ENCODE peak calls at places on chromosomes 1 and 21, in ten cellular contexts. B, M, S, Z, W, L, H, V, K and R are unnamed samples.

GRCh38 chr1:232486454-232487202 is 143.3 kb downstream of the SIPA1L2 start:
- DNase-seq in W (no peak), K (no peak), Z (no peak), B (no peak), V (no peak), H (no peak), S (no peak), M (no peak), L (no peak), R (no peak)

GRCh38 chr1:23400324-23401110 is 24.0 kb downstream of the TCEA3 start:
- DNase-seq in H (no peak), K (peak; percentile 55), V (no peak), S (no peak), Z (no peak), L (no peak), B (no peak), W (no peak), M (peak; percentile 81), R (no peak)

GRCh38 chr1:151058682-151059341 is 610 bp downstream of the CDC42SE1 start:
- DNase-seq in W (peak; percentile 91), Z (peak; percentile 40), M (no peak), H (peak; percentile 88), S (no peak), L (peak; percentile 87), B (peak; percentile 53), V (no peak), K (peak; percentile 45), R (no peak)

GRCh38 chr1:98113811-98114210 is 193.0 kb upstream of the DPYD start:
- DNase-seq in W (no peak), B (no peak), V (no peak), S (no peak), K (no peak), M (no peak), L (no peak), Z (no peak), H (no peak), R (no peak)

GRCh38 chr1:98737835-98738234 is 76.3 kb downstream of the SNX7 start:
- DNase-seq in L (no peak), W (no peak), H (no peak), K (no peak), B (no peak), Z (no peak), S (no peak), M (no peak), V (no peak), R (no peak)

GRCh38 chr1:234605983-234606730 is 3.8 kb downstream of the IRF2BP2 start:
- DNase-seq in H (peak; percentile 33), B (no peak), M (peak; percentile 59), W (peak; percentile 58), S (no peak), K (no peak), V (no peak), L (peak; percentile 66), Z (no peak), R (no peak)

GRCh38 chr21:30479259-30479658 is 908 bp downstream of the KRTAP19-1 start:
- DNase-seq in K (no peak), B (no peak), H (no peak), S (no peak), Z (no peak), L (no peak), W (no peak), M (no peak), V (no peak), R (no peak)

GRCh38 chr1:4634793-4635406 is 19.5 kb upstream of the AJAP1 start:
- DNase-seq in V (no peak), B (no peak), Z (no peak), K (no peak), M (no peak), H (no peak), S (no peak), L (no peak), W (no peak), R (no peak)

GRCh38 chr1:11680270-11681070 is 478 bp downstream of the MAD2L2 start:
- DNase-seq in M (no peak), K (peak; percentile 30), B (peak; percentile 58), H (no peak), L (no peak), W (no peak), V (peak; percentile 63), S (no peak), Z (peak; percentile 30), R (no peak)

GRCh38 chr1:85465791-85466134 is 804 bp upstream of the DDAH1 start:
- DNase-seq in W (no peak), B (no peak), S (no peak), H (no peak), V (no peak), L (no peak), Z (no peak), M (peak; percentile 44), K (no peak), R (no peak)

GRCh38 chr1:109969430-109969829 is 15.1 kb upstream of the AHCYL1 start:
- DNase-seq in W (no peak), S (no peak), M (peak; percentile 89), Z (no peak), L (no peak), H (no peak), K (no peak), B (no peak), V (no peak), R (no peak)

GRCh38 chr1:227303662-227304061 is 14.6 kb downstream of the CDC42BPA start:
- DNase-seq in B (no peak), W (no peak), K (no peak), Z (no peak), M (no peak), L (no peak), H (no peak), S (no peak), V (no peak), R (no peak)

GRCh38 chr1:240823357-240823756 is 211.4 kb upstream of the GREM2 start:
- DNase-seq in L (peak; percentile 71), B (no peak), M (no peak), V (no peak), S (no peak), K (no peak), W (no peak), Z (no peak), H (no peak), R (no peak)

GRCh38 chr1:240821925-240822324 is 210.0 kb upstream of the GREM2 start:
- DNase-seq in H (no peak), V (no peak), M (no peak), L (no peak), B (no peak), S (no peak), Z (no peak), K (no peak), W (no peak), R (no peak)

GRCh38 chr1:240820816-240821215 is 208.9 kb upstream of the GREM2 start:
- DNase-seq in S (no peak), Z (no peak), L (no peak), M (no peak), B (no peak), W (no peak), K (no peak), V (no peak), H (no peak), R (no peak)

GRCh38 chr1:240827786-240828185 is 215.8 kb upstream of the GREM2 start:
- DNase-seq in K (no peak), L (no peak), W (no peak), V (no peak), H (no peak), Z (no peak), M (no peak), B (no peak), S (no peak), R (no peak)

GRCh38 chr1:240824238-240824637 is 212.3 kb upstream of the GREM2 start:
- DNase-seq in S (no peak), V (no peak), W (no peak), L (no peak), H (no peak), M (no peak), B (no peak), Z (peak; percentile 15), K (no peak), R (no peak)
- TF ChIP-seq CTCF in S (no peak), V (no peak), W (no peak), L (no peak), H (no peak), M (peak; percentile 3), B (peak; percentile 16), Z (no peak), K (no peak), R (no peak)

DNA sequence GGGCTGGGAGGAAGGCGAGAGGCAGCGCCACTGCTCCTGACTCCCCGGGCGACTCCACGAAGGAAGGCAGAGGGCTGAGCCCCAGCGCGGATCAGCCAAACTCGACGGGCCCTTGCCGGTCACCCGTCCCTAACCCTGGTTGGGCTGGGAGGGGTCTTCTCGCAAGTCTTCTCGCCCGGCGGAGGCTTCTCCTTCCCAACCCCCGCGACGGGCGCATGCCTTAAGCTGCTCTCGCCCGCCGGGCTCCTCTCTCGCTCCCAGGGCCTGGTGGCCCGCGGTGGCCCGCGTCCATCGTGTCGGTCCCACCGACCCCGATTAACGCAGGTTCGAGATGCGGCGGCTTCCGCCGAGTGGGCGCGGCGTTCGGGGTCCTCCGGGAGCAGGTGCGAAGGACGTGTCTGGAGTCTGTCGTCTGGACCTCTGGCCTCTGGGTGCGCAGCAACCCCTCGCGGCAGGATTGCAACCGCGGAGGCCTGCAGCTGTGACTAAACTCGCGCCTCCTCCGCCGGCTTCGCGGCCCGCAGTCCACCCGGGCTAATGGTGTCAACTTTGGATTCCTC is 29.0 kb upstream of the PPM1J start:
- DNase-seq in V (no peak), M (peak; percentile 56), K (peak; percentile 20), H (peak; percentile 49), S (no peak), B (no peak), L (peak; percentile 74), W (peak; percentile 55), Z (peak; percentile 60), R (no peak)
- TF ChIP-seq CTCF in V (no peak), M (peak; percentile 49), K (peak; percentile 37), H (no peak), S (no peak), B (no peak), L (no peak), W (peak; percentile 34), Z (no peak), R (no peak)

DNA sequence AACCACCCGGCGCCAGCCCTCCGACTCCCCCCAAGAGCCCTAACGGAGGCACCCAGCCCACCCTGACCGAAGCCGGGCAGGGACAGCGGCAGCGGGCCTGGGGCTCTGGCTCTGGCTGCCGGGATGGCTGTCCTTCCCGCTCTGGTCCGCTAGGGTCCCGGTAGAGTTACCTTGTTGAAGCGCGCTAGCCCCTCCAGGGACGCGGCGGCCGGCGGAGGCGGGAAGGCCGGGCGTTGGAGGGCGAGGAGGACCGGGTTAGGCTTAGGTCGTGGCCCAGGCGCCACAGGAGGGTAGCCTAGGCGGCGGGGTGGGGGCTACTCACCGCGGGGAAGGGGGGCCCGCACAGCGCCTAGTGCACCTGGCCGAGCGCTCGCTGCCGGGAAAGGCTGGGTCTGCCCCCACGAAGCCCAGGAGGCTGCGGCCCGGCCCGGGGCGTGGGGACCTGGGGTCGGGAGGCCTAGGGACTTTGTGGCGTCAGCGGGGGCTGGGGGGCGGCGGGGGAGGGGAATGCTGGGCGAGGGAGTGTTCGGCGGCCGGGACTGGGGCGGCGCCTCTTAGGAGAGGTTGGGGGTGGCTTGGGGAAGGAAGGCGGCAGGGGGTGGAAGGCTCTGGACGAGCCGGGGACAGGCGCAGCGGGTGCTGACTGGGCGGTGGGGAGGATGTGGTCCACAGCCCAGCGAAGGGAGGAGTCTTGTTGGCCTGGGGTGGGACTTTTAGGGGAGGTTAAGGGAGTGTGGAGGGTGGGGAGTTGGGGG is at the start of gene TRIM17:
- DNase-seq in B (peak; percentile 90), L (no peak), M (no peak), S (no peak), H (peak; percentile 79), W (peak; percentile 75), Z (peak; percentile 80), K (no peak), V (peak; percentile 59), R (no peak)
- TF ChIP-seq CTCF in B (peak; percentile 45), L (peak; percentile 6), M (no peak), S (peak; percentile 41), H (peak; percentile 63), W (peak; percentile 55), Z (peak; percentile 67), K (no peak), V (no peak), R (no peak)

GRCh38 chr1:89276690-89277089 is 4.0 kb upstream of the GBP5 start:
- DNase-seq in H (no peak), B (no peak), M (no peak), Z (no peak), S (no peak), V (no peak), W (no peak), K (no peak), L (no peak), R (no peak)
- TF ChIP-seq CTCF in H (no peak), B (peak; percentile 39), M (no peak), Z (no peak), S (no peak), V (no peak), W (no peak), K (no peak), L (no peak), R (no peak)